ENCODE peak calls at places on chromosomes 7 and 10, in six cellular contexts. One of them, this sample, is unnamed.

GRCh38 chr7:112201421-112201820 is 4.8 kb downstream of the DOCK4 start:
- DNase-seq in left ventricle myocardium inferior: no peak
- DNase-seq in epithelial cell of esophagus: peak
- DNase-seq in cardiac muscle cell: peak
- DNase-seq in choroid plexus epithelial cell: peak
- DNase-seq in AG04450: peak
- DNase-seq in this sample: no peak

GRCh38 chr7:40700653-40701475 is 566.1 kb downstream of the SUGCT start:
- DNase-seq in epithelial cell of esophagus: peak
- DNase-seq in cardiac muscle cell: peak
- DNase-seq in AG04450: no peak
- DNase-seq in left ventricle myocardium inferior: no peak
- DNase-seq in choroid plexus epithelial cell: no peak
- DNase-seq in this sample: no peak

GRCh38 chr7:130732980-130733865 is 784 bp downstream of the KLF14 start:
- DNase-seq in AG04450: no peak
- DNase-seq in cardiac muscle cell: no peak
- DNase-seq in choroid plexus epithelial cell: peak
- DNase-seq in left ventricle myocardium inferior: peak
- DNase-seq in epithelial cell of esophagus: peak
- DNase-seq in this sample: no peak

GRCh38 chr10:130747946-130748345 is 563.6 kb downstream of the TCERG1L start:
- DNase-seq in left ventricle myocardium inferior: no peak
- DNase-seq in cardiac muscle cell: no peak
- DNase-seq in AG04450: no peak
- DNase-seq in epithelial cell of esophagus: no peak
- DNase-seq in choroid plexus epithelial cell: no peak
- DNase-seq in this sample: no peak

GRCh38 chr7:110839866-110840265 is 251.1 kb upstream of the LRRN3 start:
- DNase-seq in epithelial cell of esophagus: no peak
- DNase-seq in AG04450: peak
- DNase-seq in cardiac muscle cell: peak
- DNase-seq in choroid plexus epithelial cell: peak
- DNase-seq in left ventricle myocardium inferior: peak
- DNase-seq in this sample: no peak

GRCh38 chr7:72453436-72453835 is 41.3 kb upstream of the CALN1 start:
- DNase-seq in left ventricle myocardium inferior: no peak
- DNase-seq in cardiac muscle cell: no peak
- DNase-seq in epithelial cell of esophagus: no peak
- DNase-seq in AG04450: no peak
- DNase-seq in choroid plexus epithelial cell: no peak
- DNase-seq in this sample: no peak

GRCh38 chr7:98418636-98419315 is 17.9 kb upstream of the BAIAP2L1 start:
- DNase-seq in AG04450: peak
- DNase-seq in choroid plexus epithelial cell: peak
- DNase-seq in cardiac muscle cell: peak
- DNase-seq in left ventricle myocardium inferior: no peak
- DNase-seq in epithelial cell of esophagus: peak
- DNase-seq in this sample: peak

GRCh38 chr10:90862908-90863514 is 5.2 kb upstream of the HTR7 start:
- DNase-seq in choroid plexus epithelial cell: peak
- DNase-seq in cardiac muscle cell: peak
- DNase-seq in AG04450: no peak
- DNase-seq in epithelial cell of esophagus: peak
- DNase-seq in left ventricle myocardium inferior: no peak
- DNase-seq in this sample: no peak

GRCh38 chr7:29563590-29564454 is at the start of gene PRR15:
- DNase-seq in AG04450: no peak
- DNase-seq in choroid plexus epithelial cell: peak
- DNase-seq in left ventricle myocardium inferior: no peak
- DNase-seq in epithelial cell of esophagus: peak
- DNase-seq in cardiac muscle cell: peak
- DNase-seq in this sample: no peak

GRCh38 chr10:113921571-113922370 is 67.3 kb downstream of the NHLRC2 start:
- DNase-seq in cardiac muscle cell: peak
- DNase-seq in AG04450: no peak
- DNase-seq in left ventricle myocardium inferior: no peak
- DNase-seq in epithelial cell of esophagus: no peak
- DNase-seq in choroid plexus epithelial cell: peak
- DNase-seq in this sample: no peak

GRCh38 chr7:3762146-3762831 is 461.2 kb downstream of the SDK1 start:
- DNase-seq in epithelial cell of esophagus: no peak
- DNase-seq in cardiac muscle cell: no peak
- DNase-seq in left ventricle myocardium inferior: no peak
- DNase-seq in choroid plexus epithelial cell: no peak
- DNase-seq in AG04450: no peak
- DNase-seq in this sample: no peak

GRCh38 chr7:45501788-45502187 is 72.4 kb upstream of the ADCY1 start:
- DNase-seq in choroid plexus epithelial cell: no peak
- DNase-seq in AG04450: no peak
- DNase-seq in epithelial cell of esophagus: no peak
- DNase-seq in left ventricle myocardium inferior: no peak
- DNase-seq in cardiac muscle cell: no peak
- DNase-seq in this sample: no peak

GRCh38 chr7:149552778-149553177 is 55.2 kb upstream of the ZNF746 start:
- DNase-seq in choroid plexus epithelial cell: no peak
- DNase-seq in left ventricle myocardium inferior: no peak
- DNase-seq in AG04450: no peak
- DNase-seq in cardiac muscle cell: no peak
- DNase-seq in epithelial cell of esophagus: no peak
- DNase-seq in this sample: no peak

GRCh38 chr7:134781171-134781570 is 1.7 kb downstream of the CALD1 start:
- DNase-seq in choroid plexus epithelial cell: no peak
- DNase-seq in cardiac muscle cell: no peak
- DNase-seq in left ventricle myocardium inferior: no peak
- DNase-seq in AG04450: no peak
- DNase-seq in epithelial cell of esophagus: no peak
- DNase-seq in this sample: no peak

GRCh38 chr7:134777908-134778580 is 1.4 kb upstream of the CALD1 start:
- DNase-seq in choroid plexus epithelial cell: peak
- DNase-seq in AG04450: no peak
- DNase-seq in epithelial cell of esophagus: peak
- DNase-seq in left ventricle myocardium inferior: no peak
- DNase-seq in cardiac muscle cell: peak
- DNase-seq in this sample: no peak

GRCh38 chr7:134778941-134779740 is at the start of gene CALD1:
- DNase-seq in cardiac muscle cell: peak
- DNase-seq in AG04450: peak
- DNase-seq in left ventricle myocardium inferior: peak
- DNase-seq in epithelial cell of esophagus: peak
- DNase-seq in choroid plexus epithelial cell: peak
- DNase-seq in this sample: peak

GRCh38 chr7:134780166-134780853 is 876 bp downstream of the CALD1 start:
- DNase-seq in AG04450: no peak
- DNase-seq in cardiac muscle cell: peak
- DNase-seq in left ventricle myocardium inferior: no peak
- DNase-seq in choroid plexus epithelial cell: no peak
- DNase-seq in epithelial cell of esophagus: no peak
- DNase-seq in this sample: no peak

GRCh38 chr7:134779741-134780065 is 269 bp downstream of the CALD1 start:
- DNase-seq in AG04450: no peak
- DNase-seq in epithelial cell of esophagus: no peak
- DNase-seq in choroid plexus epithelial cell: no peak
- DNase-seq in left ventricle myocardium inferior: no peak
- DNase-seq in cardiac muscle cell: no peak
- DNase-seq in this sample: no peak
- H3K4me3 ChIP-seq in AG04450: peak
- H3K4me3 ChIP-seq in epithelial cell of esophagus: peak
- H3K4me3 ChIP-seq in choroid plexus epithelial cell: peak
- H3K4me3 ChIP-seq in left ventricle myocardium inferior: peak
- H3K4me3 ChIP-seq in cardiac muscle cell: peak
- H3K4me3 ChIP-seq in this sample: peak

GRCh38 chr7:143240323-143241168 is 18.7 kb downstream of the TAS2R40 start:
- DNase-seq in epithelial cell of esophagus: peak
- DNase-seq in left ventricle myocardium inferior: peak
- DNase-seq in AG04450: peak
- DNase-seq in cardiac muscle cell: peak
- DNase-seq in choroid plexus epithelial cell: peak
- DNase-seq in this sample: peak
- TF ChIP-seq CTCF in epithelial cell of esophagus: peak
- TF ChIP-seq CTCF in left ventricle myocardium inferior: peak
- TF ChIP-seq CTCF in AG04450: peak
- TF ChIP-seq CTCF in cardiac muscle cell: peak
- TF ChIP-seq CTCF in choroid plexus epithelial cell: peak
- TF ChIP-seq CTCF in this sample: peak

DNA sequence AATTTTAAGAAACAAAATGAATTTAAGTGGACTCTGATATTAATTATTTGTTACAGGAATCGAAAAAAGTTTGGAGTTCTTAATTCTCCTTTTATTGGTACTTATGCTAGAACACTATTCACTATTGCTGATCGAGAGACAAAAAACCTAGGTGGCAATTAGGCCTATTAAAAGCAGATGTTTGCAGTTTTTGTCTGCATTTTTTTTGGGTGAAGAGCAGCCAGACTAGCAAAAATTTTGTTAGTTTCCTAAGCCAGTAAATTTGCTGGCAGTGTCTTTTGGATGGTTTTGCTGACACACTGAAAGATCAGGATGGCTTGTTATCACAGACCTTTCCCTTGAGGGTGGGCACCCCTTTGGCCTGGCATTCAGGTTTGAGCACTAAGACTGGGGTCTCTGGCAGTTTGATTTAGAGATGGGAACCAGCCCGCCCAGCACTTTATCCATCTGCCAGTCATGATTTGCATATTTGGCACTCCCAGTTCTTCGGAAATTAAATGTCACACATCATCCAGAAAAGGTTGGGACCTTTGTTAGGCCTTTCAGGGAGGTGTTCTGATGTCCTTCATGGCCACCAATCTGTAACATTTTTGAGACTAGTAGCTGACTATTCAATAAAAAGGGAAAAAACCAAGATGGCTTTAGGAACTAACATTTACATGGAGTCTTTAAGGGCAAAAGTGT is 57.3 kb downstream of the INPP5F start:
- DNase-seq in cardiac muscle cell: no peak
- DNase-seq in AG04450: no peak
- DNase-seq in epithelial cell of esophagus: no peak
- DNase-seq in choroid plexus epithelial cell: no peak
- DNase-seq in left ventricle myocardium inferior: no peak
- DNase-seq in this sample: no peak
- H3K4me3 ChIP-seq in cardiac muscle cell: no peak
- H3K4me3 ChIP-seq in AG04450: no peak
- H3K4me3 ChIP-seq in epithelial cell of esophagus: no peak
- H3K4me3 ChIP-seq in choroid plexus epithelial cell: no peak
- H3K4me3 ChIP-seq in left ventricle myocardium inferior: no peak
- H3K4me3 ChIP-seq in this sample: no peak

DNA sequence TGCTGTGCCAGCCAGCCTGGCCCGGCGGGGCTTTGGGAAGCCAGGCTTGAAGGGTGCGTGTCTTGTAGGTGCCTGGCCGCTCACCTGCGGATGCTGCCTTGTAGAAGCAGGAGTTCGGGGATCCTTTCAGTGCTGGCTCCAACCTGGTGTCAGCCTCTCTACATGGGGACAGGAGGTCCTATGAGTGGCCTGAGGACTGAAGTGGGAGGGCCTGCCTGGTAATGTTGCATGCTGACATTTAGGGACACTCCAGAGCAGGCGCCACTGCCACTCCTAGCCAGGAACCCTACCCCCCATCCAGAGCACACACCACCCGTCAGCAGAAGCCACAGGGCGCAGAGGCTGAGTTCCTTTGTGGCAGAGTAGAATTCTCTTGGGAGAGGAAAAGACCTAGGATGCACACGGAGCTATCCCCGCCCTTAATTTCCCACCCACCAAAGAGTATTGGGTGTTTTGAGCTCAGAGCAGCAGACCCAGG is 603 bp upstream of the INSYN2A start:
- DNase-seq in cardiac muscle cell: no peak
- DNase-seq in choroid plexus epithelial cell: no peak
- DNase-seq in left ventricle myocardium inferior: no peak
- DNase-seq in epithelial cell of esophagus: no peak
- DNase-seq in AG04450: no peak
- DNase-seq in this sample: no peak
- TF ChIP-seq CTCF in cardiac muscle cell: no peak
- TF ChIP-seq CTCF in choroid plexus epithelial cell: no peak
- TF ChIP-seq CTCF in left ventricle myocardium inferior: no peak
- TF ChIP-seq CTCF in epithelial cell of esophagus: no peak
- TF ChIP-seq CTCF in AG04450: no peak
- TF ChIP-seq CTCF in this sample: no peak

DNA sequence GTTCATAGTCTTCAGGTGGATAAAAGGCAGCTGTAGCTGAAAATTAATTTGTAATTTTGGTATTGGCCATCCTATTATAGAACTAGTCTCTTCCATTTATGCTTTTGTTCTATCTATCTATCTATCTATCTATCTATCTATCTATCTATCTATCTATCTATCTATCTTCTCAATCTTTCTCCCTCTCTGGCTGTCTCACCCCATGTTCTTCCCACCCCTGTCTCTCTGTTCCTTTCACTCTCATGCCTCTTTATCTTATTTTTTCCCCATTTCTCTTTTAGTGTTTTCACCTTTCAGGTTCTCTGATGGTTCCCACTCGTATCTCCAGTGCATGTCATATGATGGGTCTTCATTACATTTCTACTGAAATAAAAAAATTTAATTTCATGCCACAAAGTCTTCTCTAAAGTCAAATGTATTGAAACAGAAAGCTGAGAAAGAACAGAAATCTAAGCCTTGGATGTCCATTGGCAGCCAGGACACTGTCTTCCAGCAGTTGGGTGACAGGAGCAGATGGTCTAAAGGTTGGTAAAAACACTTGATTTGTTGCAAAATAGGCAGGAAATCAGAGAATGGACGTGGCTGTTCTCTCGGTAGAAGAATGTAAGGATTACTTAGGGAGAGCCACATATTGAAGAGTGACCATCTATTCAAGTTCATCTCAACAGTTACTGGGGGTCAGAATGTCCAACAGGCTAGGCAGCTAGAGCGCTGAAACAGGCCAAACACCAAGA is 127.0 kb downstream of the RELN start:
- DNase-seq in left ventricle myocardium inferior: no peak
- DNase-seq in epithelial cell of esophagus: no peak
- DNase-seq in cardiac muscle cell: no peak
- DNase-seq in choroid plexus epithelial cell: no peak
- DNase-seq in AG04450: no peak
- DNase-seq in this sample: no peak
- H3K4me3 ChIP-seq in left ventricle myocardium inferior: no peak
- H3K4me3 ChIP-seq in epithelial cell of esophagus: no peak
- H3K4me3 ChIP-seq in cardiac muscle cell: no peak
- H3K4me3 ChIP-seq in choroid plexus epithelial cell: no peak
- H3K4me3 ChIP-seq in AG04450: no peak
- H3K4me3 ChIP-seq in this sample: no peak

DNA sequence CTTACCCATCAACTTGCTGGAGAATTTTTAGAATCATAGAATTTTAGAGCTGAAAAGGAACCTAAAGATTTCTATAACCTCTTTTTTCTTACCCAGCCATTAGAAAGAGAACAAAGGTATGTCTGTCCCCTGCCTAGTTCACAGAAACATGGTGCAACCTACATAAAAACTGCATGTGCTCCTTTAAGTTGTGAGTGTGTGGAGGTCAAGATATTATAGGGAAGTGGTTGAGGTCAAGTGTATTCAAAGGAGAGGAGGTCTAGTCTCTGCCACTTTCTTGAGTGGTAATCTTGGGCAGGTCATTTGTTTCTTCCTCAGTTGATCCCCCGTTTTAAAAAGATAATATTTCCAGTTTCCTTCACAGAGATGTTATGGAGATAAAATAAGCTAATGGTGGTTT is 6.4 kb downstream of the UBTD1 start:
- DNase-seq in choroid plexus epithelial cell: no peak
- DNase-seq in epithelial cell of esophagus: no peak
- DNase-seq in AG04450: no peak
- DNase-seq in left ventricle myocardium inferior: no peak
- DNase-seq in cardiac muscle cell: no peak
- DNase-seq in this sample: no peak
- TF ChIP-seq CTCF in choroid plexus epithelial cell: no peak
- TF ChIP-seq CTCF in epithelial cell of esophagus: no peak
- TF ChIP-seq CTCF in AG04450: no peak
- TF ChIP-seq CTCF in left ventricle myocardium inferior: no peak
- TF ChIP-seq CTCF in cardiac muscle cell: no peak
- TF ChIP-seq CTCF in this sample: no peak

GRCh38 chr7:128939075-128939860 is 1.5 kb downstream of the IRF5 start:
- DNase-seq in left ventricle myocardium inferior: no peak
- DNase-seq in epithelial cell of esophagus: no peak
- DNase-seq in cardiac muscle cell: no peak
- DNase-seq in AG04450: no peak
- DNase-seq in choroid plexus epithelial cell: no peak
- DNase-seq in this sample: no peak
- H3K4me3 ChIP-seq in left ventricle myocardium inferior: peak
- H3K4me3 ChIP-seq in epithelial cell of esophagus: no peak
- H3K4me3 ChIP-seq in cardiac muscle cell: no peak
- H3K4me3 ChIP-seq in AG04450: no peak
- H3K4me3 ChIP-seq in choroid plexus epithelial cell: no peak
- H3K4me3 ChIP-seq in this sample: no peak

This sample was measured in AG04449.